ENCODE peak calls at places on chromosomes 4 and X, in four cellular contexts. One of them, this sample, is unnamed.

GRCh38 chrX:78659955-78660354 is 827 bp upstream of the RTL3 start:
- DNase-seq in endothelial cell of umbilical vein: no peak
- DNase-seq in GOT3: no peak
- DNase-seq in iPS-NIHi11: no peak
- DNase-seq in this sample: no peak

GRCh38 chrX:30530591-30530990 is 47.0 kb downstream of the TASL start:
- DNase-seq in endothelial cell of umbilical vein: no peak
- DNase-seq in GOT3: no peak
- DNase-seq in iPS-NIHi11: no peak
- DNase-seq in this sample: peak

GRCh38 chrX:28205905-28206304 is 224.7 kb upstream of the DCAF8L1 start:
- DNase-seq in endothelial cell of umbilical vein: no peak
- DNase-seq in GOT3: no peak
- DNase-seq in iPS-NIHi11: peak
- DNase-seq in this sample: no peak

GRCh38 chr4:120922390-120923200 is at the start of gene PRDM5:
- DNase-seq in iPS-NIHi11: peak
- DNase-seq in GOT3: peak
- DNase-seq in endothelial cell of umbilical vein: peak
- DNase-seq in this sample: peak

GRCh38 chr4:184282895-184283654 is 65.4 kb upstream of the ENPP6 start:
- DNase-seq in GOT3: no peak
- DNase-seq in iPS-NIHi11: no peak
- DNase-seq in endothelial cell of umbilical vein: no peak
- DNase-seq in this sample: no peak

GRCh38 chr4:147754037-147754445 is 22.2 kb downstream of the ARHGAP10 start:
- DNase-seq in GOT3: no peak
- DNase-seq in iPS-NIHi11: no peak
- DNase-seq in endothelial cell of umbilical vein: peak
- DNase-seq in this sample: peak

GRCh38 chr4:139085141-139085540 is 69.6 kb downstream of the NOCT start:
- DNase-seq in GOT3: no peak
- DNase-seq in iPS-NIHi11: no peak
- DNase-seq in endothelial cell of umbilical vein: peak
- DNase-seq in this sample: peak

GRCh38 chr4:142347241-142347640 is 498.9 kb downstream of the INPP4B start:
- DNase-seq in endothelial cell of umbilical vein: no peak
- DNase-seq in iPS-NIHi11: no peak
- DNase-seq in GOT3: no peak
- DNase-seq in this sample: peak

GRCh38 chrX:53684415-53685192 is 1.9 kb downstream of the HUWE1 start:
- DNase-seq in GOT3: no peak
- DNase-seq in endothelial cell of umbilical vein: no peak
- DNase-seq in iPS-NIHi11: no peak
- DNase-seq in this sample: peak

GRCh38 chrX:41728125-41728524 is 4.1 kb downstream of the GPR82 start:
- DNase-seq in GOT3: no peak
- DNase-seq in endothelial cell of umbilical vein: no peak
- DNase-seq in iPS-NIHi11: no peak
- DNase-seq in this sample: no peak